ENCODE peak calls at places on chromosome 17, in five cellular contexts. K is thoracic aorta, M is ascending aorta, Y is A172, I is kidney epithelial cell. R is an unnamed sample.

GRCh38 chr17:82704886-82705285 is 6.4 kb upstream of the RAB40B start:
- DNase-seq in M (no peak), K (no peak), I (no peak), Y (no peak), R (no peak)

GRCh38 chr17:50626037-50626574 is 8.6 kb upstream of the ABCC3 start:
- DNase-seq in Y (peak; percentile 56), I (no peak), M (no peak), K (no peak), R (peak; percentile 91)

GRCh38 chr17:79427621-79428539 is 183.0 kb downstream of the RBFOX3 start:
- DNase-seq in M (no peak), I (no peak), K (no peak), Y (peak; percentile 22), R (no peak)

GRCh38 chr17:62724398-62725146 is 83.5 kb downstream of the MARCHF10 start:
- DNase-seq in Y (peak; percentile 18), K (no peak), M (no peak), I (no peak), R (no peak)

GRCh38 chr17:4540224-4541040 is 14.8 kb downstream of the MYBBP1A start:
- DNase-seq in K (no peak), I (no peak), M (no peak), Y (no peak), R (no peak)

GRCh38 chr17:39981207-39982068 is 831 bp downstream of the PSMD3 start:
- DNase-seq in I (no peak), K (no peak), M (no peak), Y (no peak), R (no peak)

GRCh38 chr17:49624896-49625295 is 49.2 kb downstream of the NXPH3 start:
- DNase-seq in K (no peak), Y (no peak), M (no peak), I (no peak), R (no peak)

GRCh38 chr17:27502526-27503324 is 46.5 kb downstream of the KSR1 start:
- DNase-seq in Y (no peak), I (peak; percentile 83), K (no peak), M (no peak), R (no peak)

GRCh38 chr17:51590071-51590470 is 329.7 kb downstream of the UTP18 start:
- DNase-seq in Y (no peak), M (no peak), I (no peak), K (no peak), R (no peak)

GRCh38 chr17:75147878-75148546 is 6.3 kb downstream of the JPT1 start:
- DNase-seq in Y (no peak), I (no peak), M (no peak), K (no peak), R (no peak)

GRCh38 chr17:13002761-13003453 is 14.9 kb downstream of the ELAC2 start:
- DNase-seq in I (no peak), K (peak; percentile 57), M (no peak), Y (peak; percentile 68), R (peak; percentile 83)

GRCh38 chr17:79824893-79825579 is 14.2 kb downstream of the CBX4 start:
- DNase-seq in M (no peak), I (no peak), K (no peak), Y (no peak), R (no peak)